ENCODE peak calls at places on chromosomes 12 and 14, in six cellular contexts. B, R, K, D, Y and L are unnamed samples.

GRCh38 chr14:80269338-80269935 is 58.1 kb upstream of the DIO2 start:
- DNase-seq in K (no peak), D (no peak), Y (no peak), B (peak; percentile 62), R (no peak), L (no peak)

GRCh38 chr12:111211910-111212757 is 156.8 kb downstream of the PHETA1 start:
- DNase-seq in Y (no peak), R (no peak), B (no peak), K (no peak), D (no peak), L (no peak)

GRCh38 chr12:1130164-1130563 is 139.1 kb downstream of the ERC1 start:
- DNase-seq in D (no peak), Y (no peak), K (no peak), R (no peak), B (no peak), L (no peak)

GRCh38 chr14:61894452-61895077 is 132.3 kb downstream of the SNAPC1 start:
- DNase-seq in Y (no peak), K (peak; percentile 29), D (peak; percentile 66), R (no peak), B (peak; percentile 32), L (peak; percentile 48)

GRCh38 chr14:50797250-50798047 is 33.5 kb downstream of the NIN start:
- DNase-seq in D (no peak), R (no peak), B (peak; percentile 42), Y (no peak), K (no peak), L (no peak)

GRCh38 chr12:39441963-39442894 is 691 bp downstream of the KIF21A start:
- DNase-seq in K (peak; percentile 23), Y (peak; percentile 82), R (peak; percentile 54), D (peak; percentile 50), B (peak; percentile 15), L (peak; percentile 38)

GRCh38 chr14:75522224-75522764 is at the start of gene BATF:
- DNase-seq in Y (no peak), K (peak; percentile 52), D (peak; percentile 60), B (no peak), R (no peak), L (peak; percentile 44)

GRCh38 chr12:3173008-3173553 is 95.9 kb downstream of the TSPAN9 start:
- DNase-seq in K (no peak), B (no peak), R (no peak), Y (peak; percentile 54), D (no peak), L (no peak)

GRCh38 chr12:124109760-124110159 is 136.7 kb downstream of the ZNF664 start:
- DNase-seq in B (no peak), D (no peak), Y (no peak), R (no peak), K (no peak), L (peak; percentile 29)

GRCh38 chr12:132079695-132080094 is 64.4 kb downstream of the DDX51 start:
- DNase-seq in R (no peak), D (no peak), Y (no peak), K (no peak), B (no peak), L (no peak)

GRCh38 chr14:95015046-95015445 is 142.3 kb downstream of the DICER1 start:
- DNase-seq in R (no peak), D (no peak), Y (no peak), B (no peak), K (no peak), L (no peak)

GRCh38 chr12:51977320-51977753 is 25.8 kb downstream of the ACVR1B start:
- DNase-seq in D (no peak), R (no peak), K (no peak), Y (no peak), B (peak; percentile 36), L (peak; percentile 66)

GRCh38 chr12:64923536-64923935 is 99.1 kb downstream of the TBC1D30 start:
- DNase-seq in B (no peak), R (no peak), D (no peak), Y (no peak), K (no peak), L (no peak)

GRCh38 chr14:62694075-62694474 is 351.2 kb downstream of the KCNH5 start:
- DNase-seq in R (no peak), B (peak; percentile 99), D (no peak), K (no peak), Y (no peak), L (no peak)

GRCh38 chr12:110741371-110741770 is 1.3 kb downstream of the PPP1CC start:
- DNase-seq in K (no peak), D (no peak), B (no peak), Y (no peak), R (no peak), L (no peak)

GRCh38 chr12:124829708-124830304 is 33.9 kb downstream of the SCARB1 start:
- DNase-seq in B (no peak), Y (no peak), K (no peak), D (no peak), R (no peak), L (no peak)

GRCh38 chr14:90536511-90537191 is 139.8 kb downstream of the CALM1 start:
- DNase-seq in Y (no peak), R (no peak), B (peak; percentile 16), D (peak; percentile 43), K (no peak), L (no peak)
- H3K4me1 ChIP-seq in Y (no peaks in the 10 kb centered on the region), R (peaks cover 7% of the 10 kb centered on the region), B (peaks cover 13% of the 10 kb centered on the region), D (peaks cover 30% of the 10 kb centered on the region), K (no peaks in the 10 kb centered on the region), L (peaks cover 5% of the 10 kb centered on the region)

GRCh38 chr14:20799955-20800544 is 2.6 kb downstream of the RNASE1 start:
- DNase-seq in K (no peak), B (no peak), R (no peak), D (peak; percentile 70), Y (no peak), L (peak; percentile 76)
- H3K36me3 ChIP-seq in K (no peaks in the 10 kb centered on the region), B (no peaks in the 10 kb centered on the region), R (no peaks in the 10 kb centered on the region), D (no peaks in the 10 kb centered on the region), Y (no peaks in the 10 kb centered on the region), L (no peaks in the 10 kb centered on the region)

DNA sequence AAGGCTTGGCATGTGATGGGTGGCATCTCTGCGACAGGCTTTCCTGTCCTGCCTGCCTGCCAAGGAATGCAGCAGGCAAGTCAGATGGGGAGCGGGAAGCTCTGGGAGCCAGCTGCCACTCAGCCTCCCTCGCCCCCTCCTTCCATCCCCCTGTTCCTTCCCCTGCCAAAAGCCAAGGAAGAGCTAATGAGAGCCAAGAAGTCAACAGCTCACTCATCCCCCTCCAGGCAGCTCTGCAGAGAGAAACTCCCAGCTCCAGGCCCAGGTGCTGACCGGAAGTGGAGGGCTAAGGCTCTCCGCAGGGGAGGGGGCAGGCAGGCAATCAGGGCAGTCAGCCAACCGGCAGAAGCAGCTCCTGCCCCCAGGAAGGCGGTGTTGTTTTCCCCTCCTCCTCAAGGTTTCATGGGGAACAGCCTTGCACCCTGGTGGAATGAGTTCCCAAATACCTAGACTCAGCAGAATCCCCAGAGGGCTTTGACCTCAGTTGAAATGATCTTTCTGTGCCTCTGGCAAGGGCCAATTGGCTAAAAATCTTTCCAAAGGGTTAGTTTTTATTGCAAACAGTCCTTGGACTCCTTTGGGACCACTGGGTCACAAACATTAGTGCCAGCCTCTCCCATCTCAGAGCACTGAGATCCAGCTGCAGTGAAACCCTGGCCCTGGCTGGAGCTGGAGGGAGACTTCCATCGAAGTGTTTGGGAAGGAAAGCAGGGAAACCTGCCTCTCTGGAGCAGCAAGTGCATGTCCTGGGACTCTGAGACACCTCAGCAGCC is 349.1 kb downstream of the DPF3 start:
- DNase-seq in D (no peak), R (no peak), Y (no peak), K (no peak), B (no peak), L (no peak)
- H3K4me1 ChIP-seq in D (no peaks in the 10 kb centered on the region), R (no peaks in the 10 kb centered on the region), Y (no peaks in the 10 kb centered on the region), K (no peaks in the 10 kb centered on the region), B (peaks cover 21% of the 10 kb centered on the region), L (peaks cover 5% of the 10 kb centered on the region)

DNA sequence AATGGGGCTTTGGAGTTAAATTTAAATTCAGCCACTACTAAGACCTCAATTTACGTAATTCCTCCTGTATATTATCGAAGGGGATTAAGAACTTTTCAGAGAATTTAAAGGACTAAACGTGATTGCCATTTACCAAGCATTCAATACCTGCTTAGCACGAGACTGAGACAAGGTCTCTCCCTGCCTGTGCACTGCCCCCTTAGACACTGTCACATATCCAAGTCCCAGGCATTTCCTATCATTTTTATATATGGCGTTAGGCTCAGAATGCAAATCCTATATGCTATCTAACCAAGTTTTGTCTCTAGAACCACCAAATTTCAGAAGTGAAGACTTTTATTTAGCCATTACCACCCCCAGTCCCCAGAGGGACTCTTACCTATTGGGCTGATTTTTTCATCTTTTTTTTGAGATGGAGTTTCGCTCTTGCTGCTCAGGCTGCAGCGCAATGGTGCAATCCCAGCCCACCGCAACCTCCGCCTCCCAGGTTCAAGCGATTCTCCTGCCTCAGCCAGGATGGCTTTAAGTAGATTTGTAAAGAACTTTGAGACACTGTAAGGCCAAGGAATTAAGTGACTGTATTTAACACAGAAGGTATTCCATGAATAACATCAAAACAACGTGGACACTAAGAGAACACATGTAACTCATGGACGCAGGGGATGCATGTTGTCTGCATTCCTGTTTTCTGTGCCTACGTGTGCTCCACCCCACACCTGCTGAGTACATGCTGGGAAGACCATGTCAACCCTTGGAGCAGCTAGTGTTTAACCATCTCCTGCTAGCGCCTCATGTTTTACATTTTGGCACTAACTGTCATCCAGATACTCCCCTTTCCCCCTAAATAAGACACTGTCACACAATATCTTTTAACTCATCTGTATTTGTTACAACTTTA is 6.4 kb downstream of the HSP90AA1 start:
- DNase-seq in R (no peak), B (no peak), Y (no peak), D (no peak), K (no peak), L (no peak)
- H3K36me3 ChIP-seq in R (peaks cover 4% of the 10 kb centered on the region), B (peaks cover 65% of the 10 kb centered on the region), Y (peaks cover 8% of the 10 kb centered on the region), D (peaks cover 75% of the 10 kb centered on the region), K (peaks cover 60% of the 10 kb centered on the region), L (peaks cover 57% of the 10 kb centered on the region)

GRCh38 chr14:55850803-55851202 is 267.4 kb upstream of the PELI2 start:
- DNase-seq in K (no peak), B (peak; percentile 56), Y (no peak), R (no peak), D (no peak), L (no peak)

GRCh38 chr14:55849833-55850232 is 268.4 kb upstream of the PELI2 start:
- DNase-seq in Y (no peak), R (no peak), B (no peak), D (no peak), K (no peak), L (no peak)

GRCh38 chr14:55847766-55848165 is 267.8 kb downstream of the KTN1 start:
- DNase-seq in Y (no peak), D (no peak), R (no peak), B (peak; percentile 76), K (no peak), L (no peak)

GRCh38 chr14:55846852-55847471 is 267.0 kb downstream of the KTN1 start:
- DNase-seq in R (no peak), Y (no peak), B (peak; percentile 55), K (no peak), D (no peak), L (no peak)

GRCh38 chr14:55848964-55849363 is 269.0 kb downstream of the KTN1 start:
- DNase-seq in B (no peak), R (no peak), K (no peak), D (no peak), Y (no peak), L (no peak)
- H3K4me1 ChIP-seq in B (peaks cover 19% of the 10 kb centered on the region), R (no peaks in the 10 kb centered on the region), K (no peaks in the 10 kb centered on the region), D (peaks cover 11% of the 10 kb centered on the region), Y (peaks cover 12% of the 10 kb centered on the region), L (no peaks in the 10 kb centered on the region)

DNA sequence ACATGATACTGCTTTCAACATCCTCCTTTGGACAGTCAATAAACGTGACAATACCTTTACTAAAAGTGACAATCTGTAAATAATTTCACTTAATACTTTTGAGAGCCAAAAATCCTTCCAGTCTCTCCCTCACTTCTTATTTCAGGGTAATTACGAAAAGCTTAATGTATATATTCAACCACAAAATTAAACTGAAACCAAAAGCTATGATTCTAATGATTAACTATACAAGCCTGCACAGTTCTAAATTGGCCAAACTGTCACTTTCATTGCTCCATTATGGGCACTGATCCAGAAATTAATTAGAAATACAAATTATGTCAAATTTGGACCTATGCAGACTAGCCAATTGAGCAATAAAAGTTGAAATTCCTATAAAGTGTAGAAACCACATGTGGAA is 696.5 kb upstream of the MIS18BP1 start:
- DNase-seq in B (no peak), R (no peak), Y (no peak), K (no peak), D (no peak), L (no peak)
- H3K36me3 ChIP-seq in B (no peaks in the 10 kb centered on the region), R (no peaks in the 10 kb centered on the region), Y (no peaks in the 10 kb centered on the region), K (no peaks in the 10 kb centered on the region), D (no peaks in the 10 kb centered on the region), L (no peaks in the 10 kb centered on the region)